ENCODE peak calls at places on chromosomes 6 and 20, in eight cellular contexts. D, G, E, I, K, A, H and Z are unnamed samples.

GRCh38 chr6:131059486-131059885 is 3.6 kb downstream of the EPB41L2 start:
- DNase-seq in D (peak), G (no peak), E (no peak), I (no peak), K (no peak), A (no peak), H (no peak), Z (no peak)

GRCh38 chr6:1311400-1312192 is at the start of gene FOXQ1:
- DNase-seq in D (no peak), G (no peak), E (no peak), I (peak), K (peak), A (no peak), H (peak), Z (peak)

GRCh38 chr6:24891004-24891403 is 44.8 kb downstream of the RIPOR2 start:
- DNase-seq in D (no peak), G (no peak), E (no peak), I (no peak), K (no peak), A (no peak), H (no peak), Z (no peak)

GRCh38 chr20:19003759-19004336 is 190.3 kb downstream of the SCP2D1 start:
- DNase-seq in D (no peak), G (no peak), E (no peak), I (no peak), K (no peak), A (no peak), H (no peak), Z (no peak)

GRCh38 chr6:74343804-74344203 is 647.8 kb downstream of the CD109 start:
- DNase-seq in D (no peak), G (no peak), E (no peak), I (no peak), K (no peak), A (no peak), H (no peak), Z (no peak)

GRCh38 chr20:63495771-63496403 is 3.0 kb downstream of the EEF1A2 start:
- DNase-seq in D (peak), G (peak), E (peak), I (peak), K (peak), A (peak), H (peak), Z (no peak)

GRCh38 chr6:1187293-1188131 is 124.4 kb upstream of the FOXQ1 start:
- DNase-seq in D (no peak), G (no peak), E (no peak), I (no peak), K (no peak), A (no peak), H (no peak), Z (no peak)

GRCh38 chr6:89314692-89315091 is 407 bp downstream of the GABRR2 start:
- DNase-seq in D (no peak), G (no peak), E (no peak), I (no peak), K (no peak), A (no peak), H (no peak), Z (no peak)